ENCODE peak calls at places on chromosomes 7 and 10, in seven cellular contexts. Z is AG04449, L is testis, K is glutamatergic neuron, Q is activated B cell treated with CpG ODN at 0.5 μM for 24 hours, Y is Calu3, G is fibroblast of pulmonary artery. P is an unnamed sample.

GRCh38 chr7:154743211-154743610 is 259.7 kb downstream of the PAXIP1 start:
- DNase-seq in Z (no peak), L (no peak), K (no peak), Q (no peak), Y (no peak), G (no peak), P (no peak)

GRCh38 chr10:78312197-78313046 is 278.8 kb downstream of the RPS24 start:
- DNase-seq in Z (no peak), L (no peak), K (no peak), Q (no peak), Y (no peak), G (peak; percentile 90), P (no peak)

GRCh38 chr10:43076876-43077420 is at the start of gene RET:
- DNase-seq in Z (no peak), L (peak; percentile 59), K (peak; percentile 78), Q (no peak), Y (peak; percentile 31), G (no peak), P (no peak)

GRCh38 chr10:52318136-52318810 is 4.2 kb downstream of the DKK1 start:
- DNase-seq in Z (no peak), L (no peak), K (no peak), Q (no peak), Y (no peak), G (peak; percentile 49), P (no peak)

GRCh38 chr10:119827430-119827829 is 45.2 kb downstream of the MCMBP start:
- DNase-seq in Z (no peak), L (no peak), K (no peak), Q (no peak), Y (no peak), G (no peak), P (no peak)

GRCh38 chr7:45662018-45662417 is 87.8 kb downstream of the ADCY1 start:
- DNase-seq in Z (no peak), L (peak; percentile 10), K (no peak), Q (no peak), Y (no peak), G (no peak), P (no peak)

GRCh38 chr7:100914879-100915442 is 19.3 kb upstream of the ACHE start:
- DNase-seq in Z (no peak), L (no peak), K (no peak), Q (no peak), Y (no peak), G (no peak), P (peak; percentile 73)

GRCh38 chr10:98664329-98665042 is 217.8 kb upstream of the HPS1 start:
- DNase-seq in Z (no peak), L (peak; percentile 42), K (peak; percentile 21), Q (no peak), Y (peak; percentile 0), G (peak; percentile 48), P (no peak)

GRCh38 chr10:91681361-91682276 is 48.7 kb upstream of the PPP1R3C start:
- DNase-seq in Z (no peak), L (peak; percentile 61), K (no peak), Q (no peak), Y (peak; percentile 2), G (peak; percentile 8), P (no peak)

GRCh38 chr10:119139464-119140067 is 25.9 kb downstream of the SFXN4 start:
- DNase-seq in Z (no peak), L (peak; percentile 44), K (peak; percentile 64), Q (peak; percentile 19), Y (peak; percentile 8), G (peak; percentile 35), P (peak; percentile 56)

GRCh38 chr10:10818082-10818481 is 199.6 kb upstream of the CELF2 start:
- DNase-seq in Z (peak; percentile 28), L (no peak), K (no peak), Q (no peak), Y (no peak), G (peak; percentile 37), P (no peak)

GRCh38 chr7:142496545-142496991 is 238.7 kb upstream of the PRSS58 start:
- DNase-seq in Z (no peak), L (no peak), K (no peak), Q (no peak), Y (peak; percentile 12), G (peak; percentile 51), P (no peak)

GRCh38 chr7:114478384-114478783 is 63.8 kb downstream of the FOXP2 start:
- DNase-seq in Z (no peak), L (no peak), K (no peak), Q (no peak), Y (no peak), G (no peak), P (no peak)

GRCh38 chr7:2122651-2123050 is 110.1 kb downstream of the MAD1L1 start:
- DNase-seq in Z (no peak), L (no peak), K (no peak), Q (no peak), Y (no peak), G (no peak), P (no peak)

GRCh38 chr7:151246161-151247015 is 2.1 kb downstream of the SMARCD3 start:
- DNase-seq in Z (no peak), L (peak; percentile 51), K (no peak), Q (no peak), Y (no peak), G (no peak), P (no peak)

GRCh38 chr7:81308643-81309354 is 389.9 kb upstream of the SEMA3C start:
- DNase-seq in Z (no peak), L (no peak), K (no peak), Q (no peak), Y (no peak), G (peak; percentile 28), P (no peak)

GRCh38 chr10:35091994-35092393 is 1.9 kb upstream of the CUL2 start:
- DNase-seq in Z (no peak), L (no peak), K (no peak), Q (no peak), Y (no peak), G (no peak), P (no peak)

GRCh38 chr10:35089641-35090161 is 440 bp downstream of the CUL2 start:
- DNase-seq in Z (no peak), L (peak; percentile 24), K (no peak), Q (no peak), Y (no peak), G (peak; percentile 29), P (no peak)

GRCh38 chr10:35090162-35090954 is at the start of gene CUL2:
- DNase-seq in Z (peak; percentile 82), L (peak; percentile 91), K (peak; percentile 93), Q (peak; percentile 89), Y (peak; percentile 94), G (peak; percentile 98), P (peak; percentile 94)

GRCh38 chr10:35096312-35096711 is 6.2 kb upstream of the CUL2 start:
- DNase-seq in Z (no peak), L (no peak), K (no peak), Q (no peak), Y (no peak), G (no peak), P (no peak)

DNA sequence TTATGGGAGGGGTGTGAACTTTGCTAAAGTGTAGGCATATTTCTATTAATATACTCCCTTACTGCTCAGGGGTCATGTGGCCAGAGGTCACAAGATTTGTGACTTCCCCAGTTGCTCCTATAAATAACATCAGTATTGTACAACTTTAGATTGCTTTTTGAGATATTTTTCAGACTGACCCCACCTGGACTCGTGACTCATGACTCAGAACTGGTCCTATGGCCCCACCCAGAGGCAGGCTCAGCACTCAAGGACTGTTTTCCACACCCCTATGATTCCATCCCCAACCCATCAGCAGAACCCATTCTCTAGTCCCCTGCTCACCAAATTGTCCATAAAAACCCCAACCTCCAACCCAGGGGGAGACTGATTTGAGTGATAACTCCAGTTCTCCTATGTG is 2.7 kb upstream of the CUL2 start:
- DNase-seq in Z (no peak), L (no peak), K (no peak), Q (no peak), Y (peak; percentile 15), G (no peak), P (peak; percentile 57)
- TF ChIP-seq CTCF in Z (no peak), L (no peak), K (no peak), Q (no peak), Y (no peak), G (no peak), P (no peak)

GRCh38 chr7:117405519-117405918 is 21.8 kb downstream of the ASZ1 start:
- DNase-seq in Z (no peak), L (no peak), K (no peak), Q (no peak), Y (no peak), G (no peak), P (no peak)
- TF ChIP-seq CTCF in Z (no peak), L (no peak), K (no peak), Q (no peak), Y (no peak), G (no peak), P (no peak)

GRCh38 chr10:70145166-70145665 is 1.3 kb downstream of the TYSND1 start:
- DNase-seq in Z (no peak), L (no peak), K (no peak), Q (no peak), Y (no peak), G (no peak), P (no peak)

GRCh38 chr10:70145666-70146488 is 623 bp downstream of the TYSND1 start:
- DNase-seq in Z (no peak), L (peak; percentile 56), K (peak; percentile 80), Q (peak; percentile 80), Y (peak; percentile 75), G (peak; percentile 57), P (peak; percentile 56)

GRCh38 chr10:70144372-70145110 is 2.0 kb downstream of the TYSND1 start:
- DNase-seq in Z (no peak), L (no peak), K (no peak), Q (no peak), Y (no peak), G (no peak), P (no peak)

GRCh38 chr10:70148516-70148915 is 2.0 kb upstream of the TYSND1 start:
- DNase-seq in Z (no peak), L (no peak), K (no peak), Q (no peak), Y (no peak), G (no peak), P (no peak)

GRCh38 chr10:70146489-70147488 is at the start of gene TYSND1:
- DNase-seq in Z (peak; percentile 82), L (peak; percentile 99), K (peak; percentile 98), Q (no peak), Y (peak; percentile 98), G (peak; percentile 99), P (peak; percentile 94)
- TF ChIP-seq CTCF in Z (peak; percentile 91), L (peak; percentile 43), K (peak; percentile 77), Q (no peak), Y (peak; percentile 12), G (peak; percentile 71), P (peak; percentile 70)

DNA sequence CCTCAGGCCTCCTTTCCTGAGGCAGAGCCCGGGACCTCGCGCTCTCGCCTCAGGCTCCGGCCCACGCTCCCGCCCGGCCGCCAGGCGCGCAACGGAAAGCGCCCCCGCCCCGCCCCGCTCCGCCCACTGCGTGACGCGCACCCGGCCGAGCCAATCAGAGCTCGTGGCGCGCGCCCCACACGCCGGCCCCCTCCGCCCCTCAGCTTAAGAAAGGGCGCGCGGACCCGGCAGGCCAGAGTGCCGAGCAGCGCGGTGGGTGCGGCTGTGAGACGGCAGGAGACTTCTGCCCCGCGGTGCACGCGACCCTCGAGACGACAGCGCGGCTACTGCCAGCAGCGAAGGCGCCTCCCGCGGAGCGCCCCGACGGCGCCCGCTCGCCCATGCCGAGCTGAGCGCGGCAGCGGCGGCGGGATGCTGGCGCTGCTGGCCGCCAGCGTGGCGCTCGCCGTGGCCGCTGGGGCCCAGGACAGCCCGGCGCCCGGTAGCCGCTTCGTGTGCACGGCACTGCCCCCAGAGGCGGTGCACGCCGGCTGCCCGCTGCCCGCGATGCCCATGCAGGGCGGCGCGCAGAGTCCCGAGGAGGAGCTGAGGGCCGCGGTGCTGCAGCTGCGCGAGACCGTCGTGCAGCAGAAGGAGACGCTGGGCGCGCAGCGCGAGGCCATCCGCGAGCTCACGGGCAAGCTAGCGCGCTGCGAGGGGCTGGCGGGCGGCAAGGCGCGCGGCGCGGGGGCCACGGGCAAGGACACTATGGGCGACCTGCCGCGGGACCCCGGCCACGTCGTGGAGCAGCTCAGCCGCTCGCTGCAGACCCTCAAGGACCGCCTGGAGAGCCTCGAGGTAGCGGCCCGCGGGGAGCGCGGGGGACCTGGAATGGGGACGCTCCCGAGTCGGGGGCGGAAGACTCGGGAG is at the start of gene NPTX2:
- DNase-seq in Z (no peak), L (peak; percentile 93), K (peak; percentile 96), Q (no peak), Y (no peak), G (peak; percentile 47), P (no peak)
- TF ChIP-seq CTCF in Z (peak; percentile 7), L (no peak), K (peak; percentile 37), Q (no peak), Y (no peak), G (no peak), P (no peak)

P was measured in CD14-positive monocyte.